ENCODE peak calls at places on chromosome 7, in eight cellular contexts. T, N, L, K, C, I, U and M are unnamed samples.

GRCh38 chr7:46432666-46433065 is 511.6 kb upstream of the IGFBP3 start:
- DNase-seq in I (peak; percentile 69), K (no peak), U (no peak), T (peak; percentile 83), L (peak; percentile 81), N (no peak), C (no peak), M (peak; percentile 42)

GRCh38 chr7:142485617-142486226 is 227.9 kb upstream of the PRSS58 start:
- DNase-seq in C (no peak), T (peak; percentile 28), N (no peak), U (peak; percentile 28), L (no peak), K (no peak), I (no peak), M (no peak)

GRCh38 chr7:156943091-156944041 is 6.1 kb upstream of the NOM1 start:
- DNase-seq in L (no peak), U (no peak), N (no peak), K (no peak), I (no peak), T (no peak), C (no peak), M (no peak)

GRCh38 chr7:108568801-108569380 is 615 bp downstream of the THAP5 start:
- DNase-seq in U (no peak), N (no peak), I (no peak), L (no peak), T (no peak), K (no peak), C (no peak), M (no peak)

GRCh38 chr7:114663502-114663901 is 248.9 kb downstream of the FOXP2 start:
- DNase-seq in K (no peak), N (peak; percentile 46), L (peak; percentile 24), I (peak; percentile 69), C (no peak), T (no peak), U (peak; percentile 34), M (peak; percentile 27)

GRCh38 chr7:2688409-2689342 is 674 bp downstream of the AMZ1 start:
- DNase-seq in L (peak; percentile 22), C (no peak), T (peak; percentile 25), K (no peak), U (peak; percentile 51), N (no peak), I (no peak), M (no peak)

GRCh38 chr7:17103984-17104383 is 194.5 kb upstream of the AHR start:
- DNase-seq in T (peak; percentile 6), C (no peak), K (no peak), U (no peak), L (no peak), I (peak; percentile 20), N (no peak), M (no peak)

GRCh38 chr7:120184866-120185265 is 88.1 kb upstream of the KCND2 start:
- DNase-seq in L (no peak), I (no peak), K (peak; percentile 22), N (no peak), T (peak; percentile 27), C (no peak), U (no peak), M (no peak)

GRCh38 chr7:133040617-133041016 is 41.3 kb downstream of the CHCHD3 start:
- DNase-seq in N (no peak), I (no peak), T (no peak), C (no peak), K (no peak), U (no peak), L (no peak), M (no peak)

GRCh38 chr7:28958235-28958945 is at the start of gene TRIL:
- DNase-seq in C (peak; percentile 65), N (no peak), L (peak; percentile 55), U (peak; percentile 93), K (peak; percentile 85), I (peak; percentile 77), T (peak; percentile 45), M (no peak)

GRCh38 chr7:121392277-121393004 is 3.7 kb downstream of the FAM3C start:
- DNase-seq in K (no peak), C (no peak), I (no peak), U (no peak), L (no peak), N (no peak), T (no peak), M (no peak)

GRCh38 chr7:3844545-3845151 is 543.6 kb downstream of the SDK1 start:
- DNase-seq in K (no peak), I (no peak), T (no peak), N (no peak), C (no peak), L (no peak), U (no peak), M (no peak)

GRCh38 chr7:3846738-3847137 is 545.7 kb downstream of the SDK1 start:
- DNase-seq in U (no peak), T (no peak), C (no peak), K (no peak), I (no peak), L (no peak), N (no peak), M (no peak)
- TF ChIP-seq CTCF in U (no peak), T (no peak), C (no peak), K (no peak), I (no peak), L (no peak), N (no peak), M (no peak)

DNA sequence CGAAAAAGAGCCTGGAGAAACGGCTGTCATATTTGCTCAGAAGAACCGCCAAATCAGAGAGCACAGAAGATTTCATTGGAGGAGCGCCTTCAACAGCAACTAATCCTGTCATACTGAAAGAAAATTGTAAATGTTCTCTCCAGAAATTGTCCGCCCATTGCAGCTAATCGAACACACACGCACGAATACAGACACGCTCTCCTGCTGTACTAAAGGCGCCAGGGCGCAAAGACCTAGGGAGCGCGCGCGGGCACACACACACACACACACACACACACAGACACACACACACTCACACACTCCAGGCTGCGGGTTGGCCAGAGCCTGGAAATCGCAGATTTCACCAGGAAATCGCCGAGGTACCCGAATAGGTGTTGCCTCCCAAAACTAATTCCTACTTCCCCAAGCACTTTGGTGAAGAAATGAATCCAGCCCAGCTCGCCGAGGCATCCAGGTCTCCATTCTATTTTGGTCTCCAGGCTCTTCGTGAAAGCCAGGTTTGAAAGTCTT is at the start of gene CHRM2:
- DNase-seq in L (peak; percentile 19), N (no peak), I (peak; percentile 60), C (no peak), K (no peak), U (peak; percentile 64), T (peak; percentile 33), M (no peak)
- H3K4me3 ChIP-seq in L (peak within 1 kb of the TSS; percentile 54), N (no peak within 1 kb of the TSS), I (peak within 1 kb of the TSS; percentile 55), C (peak within 1 kb of the TSS; percentile 51), K (no peak within 1 kb of the TSS), U (peak within 1 kb of the TSS; percentile 55), T (peak within 1 kb of the TSS; percentile 32), M (peak within 1 kb of the TSS; percentile 36)

GRCh38 chr7:30771859-30772429 is 727 bp downstream of the MINDY4 start:
- DNase-seq in N (no peak), L (no peak), U (peak; percentile 19), T (peak; percentile 22), C (no peak), I (no peak), K (no peak), M (no peak)
- TF ChIP-seq CTCF in N (no peak), L (no peak), U (no peak), T (no peak), C (no peak), I (no peak), K (no peak), M (no peak)

GRCh38 chr7:22219739-22220493 is 137.0 kb downstream of the RAPGEF5 start:
- DNase-seq in T (peak; percentile 44), L (no peak), I (no peak), N (no peak), K (no peak), U (no peak), C (no peak), M (no peak)
- H3K4me3 ChIP-seq in T (no peak overlapping the region), L (no peak overlapping the region), I (no peak overlapping the region), N (no peak overlapping the region), K (peak overlapping the region; percentile 56), U (no peak overlapping the region), C (peak overlapping the region; percentile 27), M (no peak overlapping the region)

GRCh38 chr7:12056977-12057376 is 154.1 kb upstream of the TMEM106B start:
- DNase-seq in K (no peak), C (no peak), U (no peak), L (no peak), N (no peak), I (no peak), T (no peak), M (no peak)

GRCh38 chr7:12066004-12066403 is 145.1 kb upstream of the TMEM106B start:
- DNase-seq in U (no peak), N (peak; percentile 86), K (no peak), I (no peak), L (no peak), C (no peak), T (no peak), M (no peak)

GRCh38 chr7:12066561-12066960 is 144.5 kb upstream of the TMEM106B start:
- DNase-seq in T (peak; percentile 29), K (no peak), L (no peak), C (no peak), N (peak; percentile 85), U (no peak), I (no peak), M (no peak)

GRCh38 chr7:12064716-12065115 is 146.4 kb upstream of the TMEM106B start:
- DNase-seq in L (no peak), I (no peak), C (no peak), N (no peak), U (no peak), T (no peak), K (no peak), M (no peak)

DNA sequence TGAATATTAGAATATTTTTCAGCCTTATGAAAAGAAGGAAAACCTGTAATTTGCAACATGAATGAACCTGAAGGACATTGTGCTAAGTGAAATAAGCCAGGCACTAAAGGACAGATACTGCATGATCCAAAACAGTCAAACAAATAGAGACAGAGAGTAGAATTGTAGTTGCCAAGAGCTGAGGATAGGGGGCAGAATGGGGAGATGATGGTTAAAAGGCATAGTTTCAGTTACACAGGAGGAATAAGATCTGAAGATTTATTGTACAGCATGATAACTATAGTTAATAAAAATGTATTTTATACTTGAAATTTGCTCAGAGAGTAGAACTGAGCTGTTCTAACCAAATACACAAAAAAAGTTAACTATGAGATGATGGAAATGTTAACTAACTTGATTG is 149.0 kb upstream of the TMEM106B start:
- DNase-seq in N (no peak), U (no peak), K (no peak), I (no peak), C (no peak), T (peak; percentile 24), L (no peak), M (no peak)
- TF ChIP-seq CTCF in N (peak; percentile 38), U (peak; percentile 52), K (no peak), I (peak; percentile 14), C (no peak), T (peak; percentile 43), L (no peak), M (peak; percentile 31)